ENCODE peak calls at places on chromosomes 16 and 17, in seven cellular contexts. J, Z, I, L, O, G and B are unnamed samples.

GRCh38 chr16:71807905-71808592 is 585 bp downstream of the AP1G1 start:
- DNase-seq in L (no peak), J (peak; percentile 76), O (no peak), Z (no peak), G (no peak), I (peak; percentile 45), B (no peak)

GRCh38 chr17:55609737-55610201 is 98.5 kb upstream of the SMIM36 start:
- DNase-seq in O (no peak), Z (no peak), I (no peak), L (no peak), J (no peak), G (peak; percentile 54), B (no peak)

GRCh38 chr16:69049146-69049545 is 56.3 kb upstream of the HAS3 start:
- DNase-seq in L (no peak), I (no peak), Z (no peak), O (no peak), G (no peak), J (no peak), B (no peak)

GRCh38 chr17:14744716-14745115 is 443.8 kb downstream of the HS3ST3B1 start:
- DNase-seq in L (no peak), J (no peak), I (no peak), G (peak; percentile 25), O (no peak), Z (no peak), B (no peak)

GRCh38 chr16:1472974-1473373 is 1.9 kb downstream of the CLCN7 start:
- DNase-seq in G (no peak), Z (no peak), J (no peak), O (no peak), I (no peak), L (no peak), B (no peak)

GRCh38 chr16:24013733-24014645 is 178.2 kb downstream of the PRKCB start:
- DNase-seq in I (no peak), G (no peak), Z (peak; percentile 81), L (peak; percentile 68), J (no peak), O (peak; percentile 80), B (no peak)

GRCh38 chr17:20121359-20122235 is 112.4 kb downstream of the SPECC1 start:
- DNase-seq in Z (peak; percentile 64), I (peak; percentile 65), G (no peak), O (peak; percentile 53), J (no peak), L (peak; percentile 62), B (no peak)

GRCh38 chr17:40538936-40539705 is 26.2 kb downstream of the CCR7 start:
- DNase-seq in J (no peak), Z (no peak), O (no peak), G (no peak), L (no peak), I (no peak), B (no peak)

GRCh38 chr16:24851700-24852099 is 5.9 kb downstream of the SLC5A11 start:
- DNase-seq in G (no peak), Z (no peak), L (no peak), J (no peak), I (no peak), O (no peak), B (no peak)

GRCh38 chr17:50715471-50715870 is 3.9 kb upstream of the LUC7L3 start:
- DNase-seq in I (no peak), Z (no peak), L (no peak), J (no peak), G (no peak), O (no peak), B (no peak)

GRCh38 chr17:73396429-73397277 is 84.9 kb upstream of the CDC42EP4 start:
- DNase-seq in G (no peak), J (no peak), L (no peak), O (no peak), I (no peak), Z (no peak), B (no peak)

GRCh38 chr16:71428883-71429282 is 13.0 kb downstream of the TLE7 start:
- DNase-seq in Z (no peak), J (no peak), L (no peak), I (no peak), O (no peak), G (no peak), B (no peak)

GRCh38 chr17:9371019-9371418 is 204.6 kb downstream of the STX8 start:
- DNase-seq in O (no peak), I (no peak), G (peak; percentile 67), Z (no peak), L (no peak), J (no peak), B (peak; percentile 58)

GRCh38 chr16:49350265-49351103 is 23.1 kb upstream of the C16orf78 start:
- DNase-seq in O (no peak), Z (peak; percentile 7), G (peak; percentile 8), L (no peak), I (peak; percentile 65), J (no peak), B (no peak)

GRCh38 chr16:81443688-81444447 is 740 bp upstream of the CMIP start:
- DNase-seq in G (no peak), L (peak; percentile 9), O (no peak), J (no peak), Z (no peak), I (no peak), B (no peak)

GRCh38 chr17:48637323-48638260 is 11.4 kb upstream of the HOXB9 start:
- DNase-seq in Z (no peak), J (no peak), L (no peak), G (peak; percentile 49), O (no peak), I (no peak), B (peak; percentile 52)

GRCh38 chr17:61294286-61294685 is 105.4 kb upstream of the TBX2 start:
- DNase-seq in L (no peak), O (no peak), Z (no peak), G (no peak), J (no peak), I (no peak), B (no peak)

GRCh38 chr16:50024207-50024606 is 818 bp upstream of the CNEP1R1 start:
- DNase-seq in J (no peak), Z (no peak), G (no peak), O (no peak), L (peak; percentile 0), I (no peak), B (no peak)

GRCh38 chr17:73288534-73289302 is 23.1 kb downstream of the CDC42EP4 start:
- DNase-seq in L (no peak), J (no peak), Z (no peak), I (peak; percentile 63), G (no peak), O (no peak), B (no peak)

GRCh38 chr17:8332688-8333087 is 7.0 kb upstream of the ODF4 start:
- DNase-seq in L (no peak), G (no peak), O (no peak), I (peak; percentile 60), J (no peak), Z (no peak), B (no peak)

GRCh38 chr17:28712037-28712704 is 483 bp upstream of the PROCA1 start:
- DNase-seq in L (peak; percentile 56), I (no peak), G (no peak), J (no peak), Z (peak; percentile 69), O (peak; percentile 51), B (no peak)

GRCh38 chr16:83682126-83682857 is 125.5 kb upstream of the HSBP1 start:
- DNase-seq in I (no peak), J (no peak), Z (no peak), L (no peak), O (no peak), G (no peak), B (no peak)

GRCh38 chr17:82416771-82417170 is 1.4 kb upstream of the HEXD start:
- DNase-seq in O (no peak), Z (no peak), I (no peak), J (no peak), G (no peak), L (no peak), B (no peak)

GRCh38 chr16:83205896-83206295 is 579.1 kb downstream of the CDH13 start:
- DNase-seq in J (no peak), I (no peak), G (no peak), O (no peak), Z (no peak), L (no peak), B (no peak)

GRCh38 chr17:1769826-1770477 is 8.1 kb downstream of the SERPINF1 start:
- DNase-seq in L (no peak), Z (peak; percentile 23), G (no peak), O (no peak), J (no peak), I (peak; percentile 96), B (no peak)

GRCh38 chr17:9291912-9292562 is 270.7 kb downstream of the NTN1 start:
- DNase-seq in G (no peak), L (peak; percentile 22), J (no peak), O (no peak), Z (peak; percentile 29), I (no peak), B (no peak)

GRCh38 chr16:19488213-19488640 is 33.7 kb downstream of the GDE1 start:
- DNase-seq in I (no peak), L (no peak), O (no peak), Z (no peak), G (no peak), J (no peak), B (no peak)

GRCh38 chr17:48546187-48546923 is 1.4 kb upstream of the HOXB2 start:
- DNase-seq in L (no peak), I (no peak), Z (no peak), J (no peak), G (no peak), O (no peak), B (no peak)

GRCh38 chr17:7856081-7856791 is 1.1 kb downstream of the NAA38 start:
- DNase-seq in I (no peak), O (no peak), G (no peak), J (no peak), Z (peak; percentile 48), L (no peak), B (no peak)

GRCh38 chr17:68435876-68436842 is 21.1 kb downstream of the WIPI1 start:
- DNase-seq in L (peak; percentile 82), G (no peak), J (no peak), I (peak; percentile 76), Z (peak; percentile 84), O (peak; percentile 77), B (peak; percentile 34)

GRCh38 chr17:75959046-75959838 is 18.4 kb upstream of the FBF1 start:
- DNase-seq in O (no peak), J (no peak), L (no peak), I (peak; percentile 66), Z (no peak), G (no peak), B (no peak)

GRCh38 chr16:3855142-3855541 is 25.4 kb downstream of the CREBBP start:
- DNase-seq in L (no peak), O (no peak), G (no peak), J (no peak), Z (no peak), I (no peak), B (no peak)

GRCh38 chr17:41932821-41933389 is 2.5 kb downstream of the ODAD4 start:
- DNase-seq in L (no peak), J (no peak), G (no peak), Z (no peak), O (no peak), I (no peak), B (no peak)

GRCh38 chr17:6365187-6365943 is 69.6 kb downstream of the AIPL1 start:
- DNase-seq in Z (no peak), O (no peak), I (no peak), L (no peak), G (no peak), J (no peak), B (peak; percentile 39)

GRCh38 chr16:84355149-84355548 is 13.2 kb upstream of the ATP2C2 start:
- DNase-seq in L (no peak), Z (no peak), G (no peak), O (no peak), I (no peak), J (no peak), B (no peak)

GRCh38 chr17:7224661-7225111 is 4.9 kb downstream of the ACADVL start:
- DNase-seq in G (no peak), Z (no peak), I (no peak), J (no peak), L (no peak), O (no peak), B (no peak)